ENCODE peak calls at places on chromosome 11, in six cellular contexts. W, Y, O, A, N and J are unnamed samples.

GRCh38 chr11:69493931-69494821 is 12.7 kb downstream of the LINC01488 start:
- DNase-seq in W (no peak), Y (no peak), N (no peak), A (no peak), O (no peak), J (no peak)

GRCh38 chr11:113296016-113296415 is 18.4 kb upstream of the TTC12 start:
- DNase-seq in A (no peak), W (no peak), N (no peak), Y (no peak), O (no peak), J (no peak)

GRCh38 chr11:131762346-131763110 is 392.1 kb downstream of the NTM start:
- DNase-seq in A (no peak), O (no peak), Y (no peak), W (no peak), N (no peak), J (no peak)

GRCh38 chr11:73761403-73761945 is 600 bp upstream of the RAB6A start:
- DNase-seq in N (no peak), O (no peak), A (no peak), Y (no peak), W (no peak), J (no peak)

GRCh38 chr11:97850726-97851125 is 1170.0 kb upstream of the CNTN5 start:
- DNase-seq in O (no peak), N (no peak), A (no peak), Y (no peak), W (no peak), J (no peak)

GRCh38 chr11:119195680-119196079 is 10.4 kb downstream of the NHERF4 start:
- DNase-seq in Y (peak; percentile 18), A (no peak), W (no peak), O (peak; percentile 74), N (peak; percentile 81), J (no peak)

GRCh38 chr11:29120329-29120695 is 896.5 kb downstream of the KCNA4 start:
- DNase-seq in O (no peak), N (no peak), W (no peak), Y (no peak), A (no peak), J (no peak)

GRCh38 chr11:13487661-13488030 is 8.2 kb downstream of the PTH start:
- DNase-seq in A (peak; percentile 25), N (no peak), W (no peak), Y (peak; percentile 47), O (peak; percentile 51), J (no peak)

GRCh38 chr11:112219476-112220232 is 6.6 kb upstream of the PTS start:
- DNase-seq in W (no peak), A (peak; percentile 80), N (peak; percentile 80), Y (peak; percentile 84), O (peak; percentile 78), J (peak; percentile 68)

GRCh38 chr11:28833670-28834069 is 725.5 kb downstream of the METTL15 start:
- DNase-seq in O (no peak), A (no peak), W (no peak), N (no peak), Y (no peak), J (no peak)

GRCh38 chr11:65194564-65194963 is 12.8 kb downstream of the CAPN1 start:
- DNase-seq in O (no peak), N (no peak), A (no peak), W (no peak), Y (no peak), J (no peak)

GRCh38 chr11:59754494-59754858 is 700 bp upstream of the STX3 start:
- DNase-seq in O (peak; percentile 35), W (peak; percentile 12), A (peak; percentile 59), N (no peak), Y (peak; percentile 22), J (peak; percentile 40)

GRCh38 chr11:106156290-106156937 is 79.0 kb downstream of the AASDHPPT start:
- DNase-seq in A (peak; percentile 13), Y (peak; percentile 38), W (no peak), O (peak; percentile 71), N (peak; percentile 42), J (peak; percentile 19)

GRCh38 chr11:116275634-116276033 is 497.2 kb downstream of the BUD13 start:
- DNase-seq in N (no peak), A (no peak), O (no peak), Y (peak; percentile 5), W (no peak), J (peak; percentile 20)

GRCh38 chr11:120528749-120529148 is 17.2 kb downstream of the GRIK4 start:
- DNase-seq in A (no peak), N (no peak), W (no peak), Y (no peak), O (no peak), J (no peak)

GRCh38 chr11:68842427-68843051 is 823 bp upstream of the CPT1A start:
- DNase-seq in W (no peak), N (no peak), Y (peak; percentile 4), O (no peak), A (no peak), J (no peak)

GRCh38 chr11:130652671-130653335 is 204.4 kb downstream of the ADAMTS15 start:
- DNase-seq in O (no peak), Y (peak; percentile 41), A (no peak), N (no peak), W (no peak), J (no peak)

GRCh38 chr11:74949748-74950127 is 672 bp downstream of the SPCS2 start:
- DNase-seq in N (no peak), W (no peak), A (no peak), Y (no peak), O (no peak), J (no peak)

GRCh38 chr11:7637447-7638157 is 35.7 kb downstream of the CYB5R2 start:
- DNase-seq in A (no peak), O (no peak), W (no peak), N (no peak), Y (no peak), J (no peak)